ENCODE peak calls at places on chromosome 19, in seven cellular contexts. C, H, K, J, O, L and M are unnamed samples.

GRCh38 chr19:8224394-8225145 is 15.4 kb downstream of the CERS4 start:
- DNase-seq in C (no peak), H (no peak), K (no peak), J (no peak), O (no peak), L (no peak), M (no peak)

GRCh38 chr19:55584871-55585270 is 4.2 kb upstream of the ZNF579 start:
- DNase-seq in C (no peak), H (no peak), K (no peak), J (no peak), O (no peak), L (no peak), M (no peak)

GRCh38 chr19:48837586-48838191 is 1.4 kb upstream of the HSD17B14 start:
- DNase-seq in C (peak; percentile 57), H (no peak), K (no peak), J (no peak), O (peak; percentile 50), L (peak; percentile 58), M (no peak)

GRCh38 chr19:50417138-50417849 is 1.4 kb upstream of the SPIB start:
- DNase-seq in C (peak; percentile 40), H (no peak), K (no peak), J (no peak), O (no peak), L (no peak), M (no peak)

GRCh38 chr19:50427997-50428425 is 4.7 kb upstream of the MYBPC2 start:
- DNase-seq in C (peak; percentile 85), H (peak; percentile 72), K (peak; percentile 68), J (peak; percentile 69), O (no peak), L (peak; percentile 84), M (peak; percentile 68)

GRCh38 chr19:38034153-38034835 is 127.3 kb downstream of the SIPA1L3 start:
- DNase-seq in C (no peak), H (no peak), K (no peak), J (peak; percentile 62), O (no peak), L (no peak), M (no peak)

GRCh38 chr19:16660763-16661479 is at the start of gene TMEM38A:
- DNase-seq in C (peak; percentile 47), H (peak; percentile 22), K (no peak), J (no peak), O (peak; percentile 4), L (peak; percentile 69), M (peak; percentile 36)

GRCh38 chr19:18701250-18701608 is 17.7 kb downstream of the CRTC1 start:
- DNase-seq in C (no peak), H (no peak), K (no peak), J (no peak), O (no peak), L (no peak), M (no peak)

GRCh38 chr19:10352764-10353671 is 13.6 kb upstream of the ICAM3 start:
- DNase-seq in C (peak; percentile 98), H (peak; percentile 35), K (peak; percentile 94), J (no peak), O (peak; percentile 85), L (peak; percentile 96), M (no peak)

GRCh38 chr19:8352134-8352827 is 9.2 kb upstream of the KANK3 start:
- DNase-seq in C (no peak), H (peak; percentile 65), K (peak; percentile 45), J (peak; percentile 34), O (no peak), L (no peak), M (no peak)

GRCh38 chr19:45112111-45112827 is 19.3 kb downstream of the PPP1R37 start:
- DNase-seq in C (no peak), H (no peak), K (no peak), J (no peak), O (no peak), L (no peak), M (peak; percentile 65)
- H2BK5ac ChIP-seq in C (no peak overlapping the region), H (no peak overlapping the region), K (no peak overlapping the region), J (no peak overlapping the region), O (no peak overlapping the region), L (no peak overlapping the region), M (no peak overlapping the region)

GRCh38 chr19:54448037-54448773 is 794 bp upstream of the LENG8 start:
- DNase-seq in C (peak; percentile 58), H (peak; percentile 88), K (peak; percentile 82), J (peak; percentile 68), O (no peak), L (peak; percentile 62), M (peak; percentile 77)

GRCh38 chr19:54440641-54441040 is 8.4 kb upstream of the LENG8 start:
- DNase-seq in C (no peak), H (no peak), K (no peak), J (no peak), O (no peak), L (no peak), M (no peak)

GRCh38 chr19:54449701-54450069 is 686 bp downstream of the LENG8 start:
- DNase-seq in C (no peak), H (peak; percentile 58), K (no peak), J (peak; percentile 37), O (no peak), L (no peak), M (peak; percentile 39)

GRCh38 chr19:54448774-54449700 is at the start of gene LENG8:
- DNase-seq in C (peak; percentile 95), H (peak; percentile 98), K (peak; percentile 97), J (peak; percentile 99), O (peak; percentile 96), L (peak; percentile 92), M (peak; percentile 98)

GRCh38 chr19:54444737-54445136 is 4.3 kb upstream of the LENG8 start:
- DNase-seq in C (no peak), H (no peak), K (no peak), J (no peak), O (no peak), L (no peak), M (no peak)
- H3K23ac ChIP-seq in C (no peak overlapping the region), H (no peak overlapping the region), K (no peak overlapping the region), J (no peak overlapping the region), O (no peak overlapping the region), L (no peak overlapping the region), M (no peak overlapping the region)

GRCh38 chr19:6778386-6778785 is 5.9 kb downstream of the VAV1 start:
- DNase-seq in C (no peak), H (no peak), K (no peak), J (no peak), O (no peak), L (no peak), M (no peak)
- H2BK5ac ChIP-seq in C (no peak overlapping the region), H (no peak overlapping the region), K (no peak overlapping the region), J (no peak overlapping the region), O (no peak overlapping the region), L (no peak overlapping the region), M (no peak overlapping the region)

GRCh38 chr19:43797118-43797517 is 5.1 kb downstream of the LYPD5 start:
- DNase-seq in C (no peak), H (no peak), K (no peak), J (no peak), O (no peak), L (no peak), M (no peak)

GRCh38 chr19:43798546-43799409 is 3.5 kb downstream of the LYPD5 start:
- DNase-seq in C (peak; percentile 90), H (no peak), K (peak; percentile 76), J (no peak), O (no peak), L (peak; percentile 79), M (peak; percentile 83)

GRCh38 chr19:43798026-43798545 is 4.2 kb downstream of the LYPD5 start:
- DNase-seq in C (no peak), H (no peak), K (no peak), J (no peak), O (no peak), L (no peak), M (no peak)

GRCh38 chr19:43799502-43800142 is 2.6 kb downstream of the LYPD5 start:
- DNase-seq in C (peak; percentile 76), H (peak; percentile 22), K (no peak), J (no peak), O (no peak), L (no peak), M (peak; percentile 90)

GRCh38 chr19:43797556-43797955 is 4.7 kb downstream of the LYPD5 start:
- DNase-seq in C (no peak), H (no peak), K (no peak), J (no peak), O (no peak), L (no peak), M (no peak)
- H3K23ac ChIP-seq in C (no peak overlapping the region), H (no peak overlapping the region), K (no peak overlapping the region), J (no peak overlapping the region), O (peak overlapping the region; percentile 68), L (no peak overlapping the region), M (no peak overlapping the region)

GRCh38 chr19:33440241-33440640 is 66.7 kb downstream of the CEBPG start:
- DNase-seq in C (no peak), H (no peak), K (no peak), J (no peak), O (no peak), L (no peak), M (no peak)

GRCh38 chr19:33442706-33443105 is 69.2 kb downstream of the CEBPG start:
- DNase-seq in C (no peak), H (no peak), K (no peak), J (no peak), O (no peak), L (no peak), M (no peak)

GRCh38 chr19:33441828-33442227 is 68.3 kb downstream of the CEBPG start:
- DNase-seq in C (no peak), H (no peak), K (no peak), J (no peak), O (no peak), L (no peak), M (no peak)

GRCh38 chr19:33440682-33441081 is 67.2 kb downstream of the CEBPG start:
- DNase-seq in C (no peak), H (no peak), K (no peak), J (no peak), O (no peak), L (no peak), M (no peak)

DNA sequence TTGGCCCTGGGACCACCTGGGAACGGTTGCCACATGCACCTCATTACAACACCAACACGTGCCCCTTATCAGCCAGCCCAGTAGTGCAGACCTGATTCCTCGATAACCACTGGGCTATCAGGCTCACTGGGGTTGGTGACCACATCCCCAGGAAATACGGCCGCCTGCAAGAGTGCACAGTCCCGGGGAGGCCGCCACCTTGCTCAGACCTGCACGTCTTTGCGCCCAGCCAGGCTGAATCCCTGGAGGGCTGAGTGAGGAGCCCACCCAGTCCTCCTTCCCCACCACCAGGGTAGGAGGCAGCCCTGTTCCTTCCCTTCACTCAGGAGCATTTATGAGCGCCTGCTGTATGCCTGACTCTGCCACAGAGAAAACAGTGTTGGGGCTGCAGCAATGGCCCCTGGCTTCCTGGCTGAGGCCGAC is 67.8 kb downstream of the CEBPG start:
- DNase-seq in C (no peak), H (no peak), K (no peak), J (no peak), O (no peak), L (no peak), M (no peak)
- H2BK5ac ChIP-seq in C (no peak overlapping the region), H (no peak overlapping the region), K (no peak overlapping the region), J (no peak overlapping the region), O (no peak overlapping the region), L (no peak overlapping the region), M (no peak overlapping the region)